ENCODE peak calls at places on chromosomes 2 and 18, in seven cellular contexts. F is IMR-90, R is H1, V is trophoblast cell, X is neuronal stem cell, A is mesendoderm, Q is mesenchymal stem cell. O is an unnamed sample.
A peak's percentile ranks its signal among the peaks of the same experiment; 100 is the strongest.

GRCh38 chr18:38032516-38032915 is 466.9 kb upstream of the CELF4 start:
- DNase-seq in F (no peak), R (no peak), V (no peak), X (no peak), A (no peak), Q (no peak), O (no peak)

GRCh38 chr2:44579136-44579836 is 217.5 kb downstream of the CAMKMT start:
- DNase-seq in F (no peak), R (no peak), V (no peak), X (no peak), A (no peak), Q (no peak), O (no peak)

GRCh38 chr2:28447943-28448737 is 47.7 kb upstream of the PLB1 start:
- DNase-seq in F (peak; percentile 91), R (no peak), V (no peak), X (no peak), A (no peak), Q (peak; percentile 78), O (no peak)

GRCh38 chr2:110876167-110876999 is 144.0 kb downstream of the ACOXL start:
- DNase-seq in F (no peak), R (no peak), V (no peak), X (no peak), A (peak; percentile 28), Q (no peak), O (no peak)

GRCh38 chr2:149575742-149576141 is 11.8 kb downstream of the MMADHC start:
- DNase-seq in F (no peak), R (no peak), V (no peak), X (no peak), A (no peak), Q (no peak), O (no peak)

GRCh38 chr2:203685081-203685621 is 21.3 kb upstream of the CD28 start:
- DNase-seq in F (peak; percentile 94), R (no peak), V (peak; percentile 19), X (no peak), A (no peak), Q (peak; percentile 94), O (no peak)

GRCh38 chr2:16927398-16927797 is 261.8 kb upstream of the CYRIA start:
- DNase-seq in F (no peak), R (no peak), V (no peak), X (no peak), A (no peak), Q (no peak), O (no peak)

GRCh38 chr2:108536911-108537310 is 2.6 kb downstream of the LIMS1 start:
- DNase-seq in F (no peak), R (no peak), V (no peak), X (no peak), A (no peak), Q (no peak), O (no peak)

GRCh38 chr2:197893403-197894177 is 89.2 kb downstream of the PLCL1 start:
- DNase-seq in F (no peak), R (no peak), V (no peak), X (no peak), A (no peak), Q (no peak), O (no peak)

GRCh38 chr2:9574314-9574713 is 18.7 kb upstream of the ADAM17 start:
- DNase-seq in F (no peak), R (no peak), V (no peak), X (no peak), A (peak; percentile 88), Q (peak; percentile 23), O (no peak)

GRCh38 chr2:226087505-226088365 is 688.2 kb downstream of the NYAP2 start:
- DNase-seq in F (no peak), R (no peak), V (no peak), X (no peak), A (no peak), Q (no peak), O (no peak)

GRCh38 chr18:10537765-10538164 is 11.9 kb downstream of the NAPG start:
- DNase-seq in F (no peak), R (no peak), V (no peak), X (no peak), A (no peak), Q (no peak), O (no peak)
- H3K4ac ChIP-seq in F (no peak overlapping the region), R (no peak overlapping the region), V (no peak overlapping the region), X (no peak overlapping the region), A (no peak overlapping the region), Q (no peak overlapping the region), O (no peak overlapping the region)

DNA sequence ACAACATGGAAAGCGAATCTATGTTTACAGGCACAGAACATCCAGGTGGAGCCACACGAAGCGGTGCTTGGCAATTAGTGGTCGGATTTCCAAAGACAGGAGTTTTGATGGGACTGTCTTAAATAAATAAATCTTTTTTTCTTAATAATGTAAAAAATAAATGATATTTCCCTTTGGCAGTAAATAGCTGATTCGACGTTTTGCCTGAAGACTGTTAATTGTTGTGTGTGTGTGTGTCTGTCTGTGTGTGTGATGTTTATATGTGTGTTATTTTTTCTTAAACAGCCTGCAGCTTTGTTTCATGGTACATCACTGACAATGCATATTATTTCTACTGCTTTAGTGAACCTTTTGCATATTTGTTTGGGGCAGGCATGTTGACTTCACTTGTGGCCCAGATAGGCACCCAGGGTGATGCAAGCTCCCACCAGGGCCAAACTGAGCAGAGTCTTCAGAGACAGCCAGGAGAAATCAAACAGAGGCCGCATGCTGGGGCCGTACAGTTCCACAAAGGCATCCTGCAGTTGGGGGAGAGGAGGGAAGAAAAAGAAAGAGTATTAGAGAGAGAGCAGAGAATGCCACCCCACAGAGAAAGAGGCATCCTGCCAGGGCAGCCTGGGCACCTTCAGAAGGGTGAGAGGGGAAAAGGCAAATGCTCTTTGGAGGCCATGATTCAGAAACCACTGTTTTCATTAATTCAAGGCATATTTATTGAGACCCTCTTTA is 191.2 kb downstream of the BCL2 start:
- DNase-seq in F (no peak), R (no peak), V (no peak), X (no peak), A (no peak), Q (no peak), O (no peak)
- H3K4ac ChIP-seq in F (no peak overlapping the region), R (no peak overlapping the region), V (no peak overlapping the region), X (no peak overlapping the region), A (no peak overlapping the region), Q (no peak overlapping the region), O (no peak overlapping the region)

DNA sequence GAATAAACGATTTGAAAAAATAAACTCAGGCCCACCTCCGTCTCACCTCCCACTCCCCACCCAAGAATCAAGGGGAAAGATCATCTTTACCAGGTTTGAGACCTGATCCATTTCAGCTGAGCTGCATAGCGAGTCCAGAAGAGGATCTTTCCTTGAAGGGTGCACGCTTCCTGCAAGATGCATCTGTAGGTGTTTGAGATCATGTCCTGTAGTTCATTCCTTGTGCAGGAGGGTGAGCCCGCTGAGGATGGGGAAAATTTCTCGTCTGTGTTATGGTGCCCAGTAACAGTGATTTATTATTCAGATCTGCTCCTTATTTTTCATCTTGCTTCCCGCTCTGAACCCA is 642 bp downstream of the TMEM169 start:
- DNase-seq in F (no peak), R (no peak), V (no peak), X (no peak), A (no peak), Q (no peak), O (no peak)
- H3K4ac ChIP-seq in F (peak overlapping the region; percentile 16), R (no peak overlapping the region), V (no peak overlapping the region), X (no peak overlapping the region), A (peak overlapping the region; percentile 65), Q (no peak overlapping the region), O (no peak overlapping the region)

GRCh38 chr2:71862921-71863320 is 284.7 kb downstream of the CYP26B1 start:
- DNase-seq in F (no peak), R (no peak), V (no peak), X (no peak), A (no peak), Q (no peak), O (no peak)

GRCh38 chr2:71861186-71862160 is 286.2 kb downstream of the CYP26B1 start:
- DNase-seq in F (no peak), R (no peak), V (no peak), X (no peak), A (no peak), Q (no peak), O (no peak)

GRCh38 chr2:71864085-71864484 is 283.6 kb downstream of the CYP26B1 start:
- DNase-seq in F (no peak), R (no peak), V (no peak), X (no peak), A (no peak), Q (no peak), O (no peak)

GRCh38 chr2:71865391-71865965 is 282.2 kb downstream of the CYP26B1 start:
- DNase-seq in F (no peak), R (no peak), V (no peak), X (no peak), A (peak; percentile 11), Q (no peak), O (no peak)

DNA sequence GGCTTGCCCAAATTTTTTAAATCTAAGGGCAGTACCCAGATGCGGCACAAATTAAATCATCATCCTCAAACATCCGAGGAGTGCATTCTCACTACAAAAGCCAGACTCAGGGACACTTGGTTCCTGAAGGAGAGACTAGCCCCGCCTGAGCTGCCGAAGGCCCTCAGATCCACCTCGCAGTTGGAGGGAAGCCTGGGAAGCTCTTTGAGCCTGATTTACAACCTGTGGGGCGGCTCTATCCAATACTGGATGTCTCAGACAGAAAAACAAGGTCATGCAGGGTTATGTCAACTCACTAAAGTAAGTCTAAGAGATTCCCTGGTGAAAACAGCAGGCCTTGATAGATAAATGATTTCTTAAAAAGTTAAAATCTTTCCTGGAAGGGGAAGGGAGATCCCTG is 284.3 kb downstream of the CYP26B1 start:
- DNase-seq in F (no peak), R (no peak), V (no peak), X (no peak), A (no peak), Q (no peak), O (no peak)
- H3K4ac ChIP-seq in F (no peak overlapping the region), R (no peak overlapping the region), V (no peak overlapping the region), X (no peak overlapping the region), A (no peak overlapping the region), Q (no peak overlapping the region), O (no peak overlapping the region)

DNA sequence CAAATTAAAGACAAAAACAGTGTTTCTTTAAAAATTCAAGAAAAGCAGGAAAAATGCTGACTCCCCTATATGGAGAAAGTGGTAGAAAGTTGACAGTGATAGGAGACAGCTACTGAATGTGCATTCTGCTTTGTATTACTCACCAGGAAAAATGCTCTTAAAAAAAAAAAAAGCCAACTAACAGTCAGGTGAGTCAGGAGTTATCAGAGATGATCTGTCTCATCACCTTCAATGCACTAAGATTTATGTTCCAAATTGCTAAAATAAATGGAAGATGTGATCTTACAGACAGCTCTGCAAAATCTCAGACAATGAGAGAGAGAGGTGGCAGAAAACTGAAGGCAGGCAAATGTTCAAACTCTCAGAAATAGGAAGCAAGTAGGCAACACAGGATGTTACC is 47.6 kb upstream of the ZNF521 start:
- DNase-seq in F (peak; percentile 28), R (no peak), V (peak; percentile 18), X (no peak), A (no peak), Q (peak; percentile 54), O (no peak)
- H3K4ac ChIP-seq in F (no peak overlapping the region), R (no peak overlapping the region), V (no peak overlapping the region), X (no peak overlapping the region), A (no peak overlapping the region), Q (no peak overlapping the region), O (no peak overlapping the region)

DNA sequence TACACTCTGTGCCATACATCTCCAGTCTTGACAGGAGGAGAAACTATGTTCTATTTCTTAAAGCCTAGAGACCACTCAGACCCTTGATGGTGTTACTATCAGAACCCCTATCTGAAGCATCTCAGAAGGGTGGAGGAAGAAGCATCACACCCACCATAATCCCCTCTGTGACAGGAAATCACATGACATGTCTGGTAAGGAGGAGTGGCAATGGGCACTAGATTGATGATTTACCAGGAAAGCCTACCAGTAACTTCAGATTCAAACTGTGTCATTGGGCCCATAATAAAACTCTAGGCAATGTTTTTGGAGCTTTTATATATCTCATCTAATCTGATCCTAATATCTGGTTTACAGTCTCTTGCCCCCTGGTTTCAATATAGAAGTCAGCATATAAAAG is 37.1 kb upstream of the C2orf66 start:
- DNase-seq in F (no peak), R (no peak), V (no peak), X (no peak), A (peak; percentile 12), Q (no peak), O (no peak)
- H3K4ac ChIP-seq in F (no peak overlapping the region), R (no peak overlapping the region), V (no peak overlapping the region), X (no peak overlapping the region), A (no peak overlapping the region), Q (no peak overlapping the region), O (no peak overlapping the region)